ENCODE peak calls at places on chromosomes 5 and 9, in five cellular contexts. Z is tibial artery, J is HepG2, D is body of pancreas, Y is RWPE2. L is an unnamed sample.

GRCh38 chr5:114678778-114679177 is 316.9 kb downstream of the KCNN2 start:
- DNase-seq in Z (no peak), J (no peak), D (no peak), Y (no peak), L (no peak)

GRCh38 chr9:114287763-114288232 is 35.1 kb upstream of the ORM1 start:
- DNase-seq in Z (peak; percentile 63), J (no peak), D (peak; percentile 9), Y (peak; percentile 49), L (no peak)

GRCh38 chr9:109498195-109499060 is at the start of gene PTPN3:
- DNase-seq in Z (peak; percentile 73), J (no peak), D (peak; percentile 44), Y (no peak), L (no peak)

GRCh38 chr5:28301676-28302075 is 1263.3 kb upstream of the CDH9 start:
- DNase-seq in Z (no peak), J (no peak), D (no peak), Y (peak; percentile 73), L (no peak)

GRCh38 chr5:107592515-107592914 is 78.2 kb downstream of the EFNA5 start:
- DNase-seq in Z (no peak), J (no peak), D (no peak), Y (no peak), L (no peak)

GRCh38 chr9:95316794-95317118 is 753 bp downstream of the FANCC start:
- DNase-seq in Z (peak; percentile 70), J (peak; percentile 78), D (peak; percentile 63), Y (peak; percentile 85), L (peak; percentile 76)

GRCh38 chr5:136210259-136210658 is 17.3 kb upstream of the SMIM32 start:
- DNase-seq in Z (no peak), J (no peak), D (no peak), Y (no peak), L (no peak)

GRCh38 chr5:172886974-172887491 is 53.0 kb downstream of the ERGIC1 start:
- DNase-seq in Z (peak; percentile 83), J (peak; percentile 85), D (peak; percentile 79), Y (peak; percentile 91), L (peak; percentile 94)

GRCh38 chr5:81717815-81718214 is 33.1 kb downstream of the SSBP2 start:
- DNase-seq in Z (no peak), J (no peak), D (no peak), Y (no peak), L (no peak)

GRCh38 chr5:124738751-124739559 is 7.5 kb downstream of the ZNF608 start:
- DNase-seq in Z (no peak), J (no peak), D (no peak), Y (no peak), L (no peak)
- H3K9me3 ChIP-seq in Z (no peaks in the 10 kb centered on the region), J (no peaks in the 10 kb centered on the region), D (no peaks in the 10 kb centered on the region), Y (no peaks in the 10 kb centered on the region), L (no peaks in the 10 kb centered on the region)

GRCh38 chr5:178071108-178071507 is 42.2 kb upstream of the N4BP3 start:
- DNase-seq in Z (no peak), J (no peak), D (no peak), Y (no peak), L (no peak)

GRCh38 chr5:178072749-178073148 is 40.6 kb upstream of the N4BP3 start:
- DNase-seq in Z (no peak), J (no peak), D (no peak), Y (no peak), L (no peak)

GRCh38 chr5:178077751-178078150 is 35.6 kb upstream of the N4BP3 start:
- DNase-seq in Z (no peak), J (peak; percentile 15), D (no peak), Y (no peak), L (no peak)

GRCh38 chr5:178078197-178078995 is 34.9 kb upstream of the N4BP3 start:
- DNase-seq in Z (no peak), J (no peak), D (no peak), Y (no peak), L (no peak)

GRCh38 chr5:178074266-178074952 is 38.9 kb upstream of the N4BP3 start:
- DNase-seq in Z (no peak), J (peak; percentile 72), D (no peak), Y (no peak), L (no peak)
- TF ChIP-seq CTCF in Z (no peak), J (peak; percentile 50), D (no peak), Y (no peak), L (peak; percentile 15)

DNA sequence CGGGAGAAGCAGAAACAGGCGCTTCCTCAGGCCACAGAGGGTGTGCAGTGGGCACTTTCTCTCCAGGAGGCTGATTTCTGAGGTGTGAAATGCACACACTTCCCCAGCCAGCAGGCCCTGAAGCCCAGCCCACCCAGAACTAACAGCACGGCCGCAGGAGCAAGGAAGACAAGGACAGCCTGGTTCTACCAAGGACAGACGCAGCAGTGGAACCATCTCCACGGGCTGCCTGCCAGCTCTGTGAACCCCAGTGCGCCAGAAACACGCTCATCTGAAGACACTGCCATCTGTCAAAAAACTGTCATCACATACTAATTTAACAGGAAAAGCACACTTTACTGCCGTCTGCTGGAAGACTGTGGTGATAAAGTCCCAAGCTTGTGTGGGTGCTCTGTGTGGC is 40.7 kb downstream of the MAPK9 start:
- DNase-seq in Z (no peak), J (no peak), D (no peak), Y (no peak), L (no peak)
- H3K9me3 ChIP-seq in Z (peaks cover 77% of the 10 kb centered on the region), J (peaks cover 40% of the 10 kb centered on the region), D (peaks cover 3% of the 10 kb centered on the region), Y (peaks cover 45% of the 10 kb centered on the region), L (peaks cover 12% of the 10 kb centered on the region)

DNA sequence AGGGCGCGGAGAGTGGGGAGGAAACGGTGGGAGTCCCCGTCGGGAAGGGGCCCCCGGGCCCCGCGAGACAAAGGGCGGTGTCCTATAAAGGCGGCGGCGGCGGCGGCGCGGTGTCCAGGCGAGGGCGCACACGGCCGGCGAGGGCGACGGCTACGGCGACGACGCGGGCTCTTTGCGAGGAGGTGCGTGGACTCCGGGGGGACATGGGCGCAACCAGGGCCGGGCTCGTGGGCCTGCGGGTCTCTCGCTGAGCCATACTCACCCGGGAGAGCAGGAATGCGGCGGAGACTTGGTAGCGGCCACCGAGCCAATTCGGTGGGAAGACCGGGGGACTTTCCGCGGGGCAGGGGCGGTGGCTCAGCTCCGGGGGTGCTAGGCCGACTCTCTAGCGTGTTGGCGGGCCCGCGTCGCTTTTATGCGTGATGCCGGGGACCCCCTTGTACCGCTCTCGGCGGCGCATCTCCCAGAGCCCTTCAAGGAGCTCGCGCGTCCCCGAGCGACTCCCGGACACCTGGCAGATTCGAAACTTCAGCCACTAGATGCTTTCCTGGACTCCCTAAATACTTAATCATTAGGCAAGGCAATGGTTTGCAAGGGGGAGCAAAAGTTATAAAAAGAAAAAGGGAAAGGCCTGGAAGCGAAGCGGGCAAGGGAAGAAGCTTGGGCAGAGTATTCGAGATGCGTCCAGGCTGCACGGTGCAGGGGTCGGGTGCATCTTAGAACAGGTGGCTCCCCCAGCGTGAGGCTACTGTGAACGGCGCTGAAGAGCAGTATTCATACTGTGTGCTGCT is 5.9 kb upstream of the TAL2 start:
- DNase-seq in Z (no peak), J (no peak), D (peak; percentile 35), Y (no peak), L (no peak)
- TF ChIP-seq CTCF in Z (no peak), J (peak; percentile 74), D (peak; percentile 26), Y (peak; percentile 29), L (no peak)

DNA sequence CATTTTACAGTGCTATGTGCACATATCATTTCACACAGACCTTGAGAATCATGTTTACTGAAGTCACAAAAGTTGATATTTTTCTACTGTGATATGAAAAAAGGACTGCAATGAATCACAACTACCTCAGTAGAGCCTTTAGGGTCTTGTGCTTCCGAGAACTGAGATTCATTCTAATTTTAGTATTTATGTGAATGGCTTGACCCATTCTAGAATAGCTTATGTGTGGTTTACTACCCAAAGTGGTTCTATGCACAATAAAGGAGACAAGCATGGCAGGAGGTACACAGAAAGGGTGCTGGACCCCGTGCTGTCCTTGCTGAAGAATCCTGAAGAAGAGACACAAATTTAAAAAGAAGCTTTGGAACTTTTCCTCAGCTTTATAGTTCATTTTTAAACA is 28.2 kb downstream of the MEF2C start:
- DNase-seq in Z (no peak), J (no peak), D (no peak), Y (no peak), L (no peak)
- H3K9me3 ChIP-seq in Z (no peaks in the 10 kb centered on the region), J (peaks cover 3% of the 10 kb centered on the region), D (no peaks in the 10 kb centered on the region), Y (no peaks in the 10 kb centered on the region), L (no peaks in the 10 kb centered on the region)

GRCh38 chr5:37772255-37772654 is 67.6 kb downstream of the GDNF start:
- DNase-seq in Z (no peak), J (no peak), D (no peak), Y (no peak), L (no peak)

GRCh38 chr5:37773809-37774208 is 66.0 kb downstream of the GDNF start:
- DNase-seq in Z (no peak), J (no peak), D (no peak), Y (no peak), L (no peak)

GRCh38 chr5:37777472-37778135 is 62.2 kb downstream of the GDNF start:
- DNase-seq in Z (no peak), J (no peak), D (no peak), Y (no peak), L (no peak)

GRCh38 chr5:37776826-37777225 is 63.0 kb downstream of the GDNF start:
- DNase-seq in Z (no peak), J (no peak), D (no peak), Y (no peak), L (no peak)

GRCh38 chr5:37774912-37775483 is 64.8 kb downstream of the GDNF start:
- DNase-seq in Z (no peak), J (peak; percentile 13), D (no peak), Y (no peak), L (no peak)
- TF ChIP-seq CTCF in Z (no peak), J (peak; percentile 57), D (peak; percentile 31), Y (peak; percentile 62), L (no peak)

DNA sequence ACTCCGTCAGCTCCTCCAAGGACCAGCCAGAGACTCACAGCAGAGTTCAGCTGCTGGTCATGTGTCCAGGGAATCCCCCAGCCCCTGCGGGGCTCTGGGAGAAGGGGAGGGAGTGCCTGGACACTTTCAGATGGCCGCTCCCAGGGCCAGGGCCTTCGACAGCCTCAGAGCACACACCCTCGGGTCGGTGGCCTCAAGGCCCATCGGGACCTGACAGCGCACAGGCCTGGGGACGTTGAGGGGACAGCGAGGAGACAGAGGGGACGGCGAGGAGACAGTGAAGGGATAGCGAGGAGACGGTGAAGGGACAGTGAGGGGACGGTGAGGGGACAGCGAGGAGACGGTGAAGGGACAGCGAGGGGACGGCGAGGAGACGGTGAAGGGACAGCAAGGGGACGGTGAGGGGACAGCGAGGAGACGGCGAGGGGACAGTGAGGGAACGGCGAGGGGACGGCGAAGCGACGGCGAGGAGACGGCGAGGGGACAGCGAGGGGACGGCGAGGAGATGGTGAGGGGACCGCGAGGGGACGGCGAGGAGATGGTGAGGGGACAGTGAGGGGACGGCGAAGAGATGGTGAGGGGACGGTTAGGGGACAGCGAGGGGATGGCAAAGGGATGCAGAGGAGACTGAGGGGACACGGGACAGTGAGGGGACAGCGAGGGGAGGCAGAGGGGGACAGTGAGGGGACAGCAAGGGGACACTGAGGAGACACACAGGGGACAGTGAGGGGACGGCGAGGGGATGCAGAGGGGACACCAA is 47.3 kb downstream of the SLC12A7 start:
- DNase-seq in Z (no peak), J (no peak), D (no peak), Y (no peak), L (no peak)
- H3K9me3 ChIP-seq in Z (no peaks in the 10 kb centered on the region), J (no peaks in the 10 kb centered on the region), D (no peaks in the 10 kb centered on the region), Y (no peaks in the 10 kb centered on the region), L (peaks cover 2% of the 10 kb centered on the region)